ENCODE peak calls at places on chromosomes 5 and 9, in five cellular contexts. J is AG09309, Z is astrocyte of the cerebellum, R is adrenal gland, P is lung. D is an unnamed sample.

GRCh38 chr9:131420913-131421312 is 27.0 kb downstream of the PRRC2B start:
- DNase-seq in J (no peak), Z (no peak), R (peak), P (no peak), D (no peak)

GRCh38 chr5:180558232-180558631 is 33.1 kb downstream of the SCGB3A1 start:
- DNase-seq in J (no peak), Z (no peak), R (no peak), P (no peak), D (no peak)

GRCh38 chr5:40221796-40222195 is 457.9 kb upstream of the PTGER4 start:
- DNase-seq in J (peak), Z (peak), R (no peak), P (no peak), D (peak)

GRCh38 chr5:37005946-37006540 is 129.5 kb downstream of the NIPBL start:
- DNase-seq in J (no peak), Z (peak), R (no peak), P (no peak), D (no peak)

GRCh38 chr5:158682631-158683030 is 417.1 kb downstream of the EBF1 start:
- DNase-seq in J (no peak), Z (no peak), R (no peak), P (no peak), D (no peak)

GRCh38 chr5:151196556-151197290 is 27.2 kb downstream of the CCDC69 start:
- DNase-seq in J (no peak), Z (no peak), R (peak), P (peak), D (no peak)

GRCh38 chr5:83632874-83633273 is 87.8 kb downstream of the HAPLN1 start:
- DNase-seq in J (no peak), Z (peak), R (no peak), P (no peak), D (peak)

GRCh38 chr5:30436718-30437117 is 756.8 kb upstream of the CDH6 start:
- DNase-seq in J (no peak), Z (no peak), R (no peak), P (no peak), D (no peak)

GRCh38 chr5:53425598-53426516 is 54.6 kb upstream of the FST start:
- DNase-seq in J (no peak), Z (no peak), R (no peak), P (no peak), D (no peak)

GRCh38 chr5:78964889-78965288 is 20.2 kb downstream of the ARSB start:
- DNase-seq in J (no peak), Z (peak), R (no peak), P (no peak), D (no peak)

GRCh38 chr9:92257327-92257726 is 36.2 kb downstream of the IARS1 start:
- DNase-seq in J (no peak), Z (no peak), R (no peak), P (no peak), D (no peak)

GRCh38 chr5:102654559-102655354 is 100.3 kb upstream of the PAM start:
- DNase-seq in J (no peak), Z (no peak), R (no peak), P (no peak), D (no peak)

GRCh38 chr9:133477992-133478850 is 678 bp downstream of the SLC2A6 start:
- DNase-seq in J (no peak), Z (no peak), R (no peak), P (no peak), D (no peak)

GRCh38 chr5:159341914-159342313 is 11.6 kb upstream of the IL12B start:
- DNase-seq in J (peak), Z (no peak), R (peak), P (peak), D (no peak)

GRCh38 chr5:127999909-128000308 is 83.7 kb upstream of the SLC12A2 start:
- DNase-seq in J (no peak), Z (no peak), R (no peak), P (no peak), D (no peak)

GRCh38 chr9:112925058-112925641 is 34.5 kb upstream of the SLC46A2 start:
- DNase-seq in J (no peak), Z (peak), R (no peak), P (no peak), D (no peak)

GRCh38 chr9:108584860-108585259 is 270.9 kb downstream of the ACTL7B start:
- DNase-seq in J (no peak), Z (no peak), R (no peak), P (no peak), D (no peak)

GRCh38 chr5:136087961-136088871 is 44.4 kb upstream of the SMAD5 start:
- DNase-seq in J (no peak), Z (no peak), R (peak), P (peak), D (no peak)

GRCh38 chr5:59798862-59799667 is 94.5 kb downstream of the PDE4D start:
- DNase-seq in J (no peak), Z (no peak), R (no peak), P (no peak), D (no peak)

GRCh38 chr5:142363619-142363963 is 38.8 kb upstream of the SPRY4 start:
- DNase-seq in J (no peak), Z (no peak), R (no peak), P (no peak), D (no peak)

GRCh38 chr5:150409638-150410523 is 2.8 kb downstream of the CD74 start:
- DNase-seq in J (peak), Z (peak), R (peak), P (peak), D (no peak)

GRCh38 chr9:33187519-33188218 is 20.5 kb upstream of the B4GALT1 start:
- DNase-seq in J (peak), Z (peak), R (no peak), P (no peak), D (no peak)

DNA sequence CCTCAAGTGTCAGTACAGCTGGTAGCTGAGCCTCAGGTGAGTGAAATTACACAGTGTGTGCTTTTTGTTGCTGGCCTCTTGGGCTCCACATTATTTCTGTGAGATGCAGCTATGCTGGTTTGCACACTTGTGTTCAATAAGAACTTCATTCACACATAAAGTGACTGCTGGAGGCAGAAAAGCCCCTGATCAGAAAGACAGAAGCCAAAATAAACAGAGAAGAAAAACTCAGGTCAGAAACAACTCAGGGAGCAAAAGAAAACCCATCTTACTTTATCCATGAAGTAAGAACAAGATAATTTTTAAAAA is 15.1 kb downstream of the PNPLA7 start:
- DNase-seq in J (no peak), Z (no peak), R (no peak), P (no peak), D (no peak)
- TF ChIP-seq CTCF in J (no peak), Z (no peak), R (no peak), P (no peak), D (no peak)

DNA sequence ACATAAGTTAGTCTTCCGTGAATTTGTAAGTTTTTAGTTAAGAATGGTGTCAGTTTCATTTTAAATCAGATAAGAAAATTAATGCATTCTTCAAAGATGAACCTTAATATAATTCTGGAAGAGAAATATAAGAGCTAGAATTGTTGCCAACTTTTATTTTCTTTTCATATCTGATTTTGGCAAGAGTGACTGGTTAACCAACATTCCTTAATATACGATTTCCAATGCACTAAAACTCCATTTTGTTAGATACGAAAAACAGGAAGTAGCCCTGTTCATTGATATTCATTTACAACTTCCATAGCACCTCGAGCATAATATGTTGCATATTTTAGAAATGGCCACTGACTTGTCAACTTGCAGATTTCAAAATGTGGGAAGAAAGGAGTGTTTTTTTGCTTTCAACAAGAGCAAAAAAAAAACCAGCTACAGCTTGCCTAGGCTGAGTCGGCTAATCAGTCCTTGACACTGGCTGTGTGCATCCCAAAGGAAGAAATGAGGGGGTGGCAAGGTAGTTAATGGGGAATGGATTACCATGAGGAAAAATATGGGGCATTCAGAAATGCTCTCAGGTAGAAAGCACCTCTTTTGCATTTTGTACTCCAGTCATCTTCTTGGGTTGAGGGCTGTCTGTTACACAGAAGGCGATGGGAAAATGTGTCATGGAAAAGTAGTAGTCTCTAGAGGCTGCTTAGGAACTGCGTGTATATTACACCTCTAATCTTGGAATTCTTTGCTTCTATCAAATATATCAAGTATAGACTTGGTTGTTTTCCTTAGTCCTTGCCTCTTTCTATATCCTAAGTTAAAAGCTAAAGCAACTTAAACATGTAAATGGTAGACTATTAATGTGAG is 3.9 kb downstream of the MAP3K1 start:
- DNase-seq in J (no peak), Z (no peak), R (no peak), P (no peak), D (no peak)
- H3K4me3 ChIP-seq in J (no peak), Z (no peak), R (no peak), P (no peak), D (no peak)

DNA sequence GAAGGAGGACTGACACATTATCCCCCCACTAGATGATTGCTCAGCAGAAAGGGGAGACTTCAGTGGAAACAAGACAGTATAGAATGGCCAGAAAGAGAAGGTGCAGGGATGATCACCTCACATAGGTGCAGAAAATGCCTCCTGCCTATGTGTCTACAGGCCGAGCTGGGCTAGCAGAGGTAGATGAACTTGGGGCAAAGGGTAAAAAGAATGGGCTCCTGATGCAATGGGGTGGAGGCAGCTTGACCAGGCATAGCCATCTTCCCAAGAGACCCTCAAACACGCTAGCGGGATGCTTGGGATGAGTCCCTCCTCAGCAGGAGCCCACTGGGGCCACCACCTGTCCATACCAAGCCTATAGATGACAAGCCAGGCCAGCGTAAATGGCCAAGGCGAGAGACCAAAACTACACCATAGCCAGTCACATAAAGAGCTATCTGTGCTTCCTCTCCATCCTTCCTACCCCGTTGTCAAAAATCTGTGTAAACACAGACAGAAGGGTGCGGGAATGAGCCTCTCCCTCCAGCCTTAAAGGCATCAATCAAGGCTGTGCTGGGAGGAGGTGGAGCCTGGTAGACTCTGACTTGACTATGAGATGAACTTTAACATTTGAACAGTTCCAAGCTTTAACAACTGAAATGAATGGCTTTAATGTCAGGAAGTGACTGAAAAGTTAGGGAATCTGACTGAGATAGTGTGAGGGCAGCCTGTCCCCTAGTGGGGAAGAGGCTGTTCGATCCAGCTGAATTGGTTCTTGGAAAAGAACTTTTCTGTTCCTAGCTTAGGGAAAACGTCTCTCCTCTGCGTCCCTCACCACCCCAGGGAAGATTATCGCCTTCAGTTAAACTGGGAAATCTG is 10.4 kb downstream of the C9orf152 start:
- DNase-seq in J (no peak), Z (no peak), R (no peak), P (no peak), D (no peak)
- TF ChIP-seq CTCF in J (peak), Z (peak), R (no peak), P (no peak), D (peak)

GRCh38 chr9:2816476-2817141 is 27.3 kb downstream of the PUM3 start:
- DNase-seq in J (peak), Z (no peak), R (no peak), P (peak), D (no peak)
- H3K4me3 ChIP-seq in J (no peak), Z (no peak), R (no peak), P (no peak), D (no peak)

GRCh38 chr9:3893519-3893918 is 367.7 kb upstream of the RFX3 start:
- DNase-seq in J (no peak), Z (no peak), R (no peak), P (no peak), D (no peak)
- TF ChIP-seq CTCF in J (no peak), Z (no peak), R (no peak), P (no peak), D (no peak)

DNA sequence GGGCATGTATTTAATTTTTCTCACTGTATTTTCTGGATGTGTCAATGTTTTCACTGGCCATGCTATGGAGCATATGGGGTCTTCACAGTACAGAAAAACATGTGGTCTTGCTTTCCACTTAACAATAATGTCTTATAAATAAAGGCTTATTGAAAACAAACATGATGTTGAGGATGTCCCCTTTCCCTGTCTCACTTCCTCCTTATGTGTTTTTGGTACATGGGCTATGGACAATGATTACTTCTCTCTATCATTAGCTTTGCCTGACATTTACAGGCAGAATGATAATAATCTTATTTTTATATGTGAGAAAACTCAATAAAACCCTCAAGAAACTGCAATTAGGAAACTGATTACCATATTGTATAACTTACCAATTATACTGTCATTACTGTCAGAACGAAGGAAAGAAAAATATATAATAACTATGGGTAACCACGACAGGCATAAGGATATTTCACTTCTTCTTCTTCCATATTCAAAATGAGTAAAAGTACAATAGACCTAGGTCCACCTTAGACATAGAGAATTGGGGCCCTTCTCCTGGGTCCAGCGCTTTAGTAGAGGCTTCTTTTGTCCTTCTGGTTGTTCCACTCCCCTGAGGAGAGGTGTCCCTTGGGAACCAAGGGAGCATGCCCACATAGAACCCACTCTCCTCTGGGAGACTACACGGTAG is 375.0 kb downstream of the MAN2A1 start:
- DNase-seq in J (no peak), Z (no peak), R (no peak), P (no peak), D (no peak)
- H3K4me3 ChIP-seq in J (no peak), Z (no peak), R (no peak), P (no peak), D (no peak)

GRCh38 chr5:177399903-177400868 is at the start of gene PFN3:
- DNase-seq in J (no peak), Z (no peak), R (no peak), P (no peak), D (no peak)
- TF ChIP-seq CTCF in J (no peak), Z (no peak), R (no peak), P (no peak), D (no peak)

GRCh38 chr9:995776-996175 is 19.3 kb downstream of the DMRT3 start:
- DNase-seq in J (no peak), Z (no peak), R (no peak), P (no peak), D (peak)
- H3K4me3 ChIP-seq in J (no peak), Z (no peak), R (no peak), P (no peak), D (no peak)

GRCh38 chr5:1319436-1320343 is 24.8 kb upstream of the TERT start:
- DNase-seq in J (no peak), Z (no peak), R (no peak), P (no peak), D (no peak)
- TF ChIP-seq CTCF in J (no peak), Z (peak), R (no peak), P (no peak), D (no peak)

D was measured in AG04449.